ENCODE peak calls at places on chromosomes 16 and 17, in nine cellular contexts. L, T, J, B, O, I, E, W and R are unnamed samples.

GRCh38 chr17:32285770-32286517 is 20.3 kb downstream of the RHBDL3 start:
- DNase-seq in I (no peak), B (no peak), L (no peak), E (no peak), W (no peak), O (no peak), T (no peak), J (no peak), R (no peak)

GRCh38 chr17:40209404-40210093 is 9.6 kb upstream of the WIPF2 start:
- DNase-seq in T (no peak), O (no peak), W (no peak), L (no peak), E (peak), I (no peak), B (no peak), J (peak), R (no peak)

GRCh38 chr17:75635610-75636202 is 2.5 kb downstream of the SMIM5 start:
- DNase-seq in I (peak), E (no peak), J (no peak), B (no peak), O (no peak), T (peak), W (no peak), L (no peak), R (no peak)

GRCh38 chr16:75048051-75048450 is 49.2 kb downstream of the ZNRF1 start:
- DNase-seq in I (no peak), W (no peak), L (no peak), B (no peak), T (no peak), E (no peak), O (no peak), J (peak), R (peak)

GRCh38 chr16:89695086-89695874 is 6.2 kb downstream of the SPATA2L start:
- DNase-seq in L (no peak), O (no peak), I (no peak), T (no peak), E (no peak), J (no peak), W (no peak), B (no peak), R (no peak)

GRCh38 chr17:64984776-64985521 is 65.7 kb upstream of the LRRC37A3 start:
- DNase-seq in W (no peak), O (peak), J (peak), I (no peak), E (peak), L (no peak), B (no peak), T (no peak), R (peak)

GRCh38 chr17:27576429-27577123 is 54.4 kb upstream of the LGALS9 start:
- DNase-seq in J (no peak), E (no peak), O (no peak), L (no peak), I (no peak), W (no peak), T (no peak), B (no peak), R (no peak)

GRCh38 chr16:86509759-86510464 is 415 bp upstream of the FOXF1 start:
- DNase-seq in T (no peak), L (peak), J (peak), I (no peak), B (no peak), O (no peak), E (peak), W (peak), R (peak)

GRCh38 chr17:46764709-46765401 is 53.6 kb downstream of the WNT3 start:
- DNase-seq in J (peak), W (no peak), I (peak), B (no peak), O (no peak), E (peak), L (peak), T (peak), R (peak)

GRCh38 chr17:58693208-58693607 is 806 bp downstream of the RAD51C start:
- DNase-seq in E (peak), L (no peak), B (no peak), W (no peak), T (no peak), J (no peak), O (no peak), I (no peak), R (peak)

DNA sequence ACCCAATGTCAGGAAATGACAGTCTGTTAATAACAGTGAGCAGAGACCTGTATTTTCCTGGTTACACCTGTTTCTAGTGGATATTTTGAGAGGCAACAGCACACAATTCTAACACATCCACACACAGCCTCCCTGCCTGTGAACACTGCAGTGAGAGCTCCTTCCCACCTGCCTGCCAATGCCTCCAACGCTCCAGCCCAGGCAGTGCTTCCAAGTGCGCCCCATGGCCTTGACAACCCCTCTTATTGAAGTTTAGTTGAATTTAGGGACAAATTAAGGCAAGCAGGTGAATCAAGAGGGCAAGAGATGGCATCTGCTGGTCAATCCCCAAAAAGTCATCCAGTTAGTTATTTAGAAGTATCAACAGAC is 4.7 kb upstream of the MXRA7 start:
- DNase-seq in I (no peak), O (no peak), E (no peak), B (no peak), T (no peak), W (no peak), J (no peak), L (no peak), R (no peak)
- H3K4me3 ChIP-seq in I (no peak), O (no peak), E (no peak), B (no peak), T (no peak), W (no peak), J (no peak), L (no peak), R (no peak)

GRCh38 chr16:31073073-31073822 is 792 bp downstream of the ZNF668 start:
- DNase-seq in L (peak), O (peak), W (peak), J (peak), T (peak), E (peak), B (peak), I (peak), R (peak)

GRCh38 chr16:31074814-31075183 is 577 bp downstream of the ZNF646 start:
- DNase-seq in L (no peak), T (no peak), E (no peak), J (no peak), W (no peak), B (no peak), O (no peak), I (no peak), R (peak)

GRCh38 chr16:31073823-31074072 is 292 bp downstream of the ZNF668 start:
- DNase-seq in L (no peak), O (no peak), E (no peak), B (no peak), W (no peak), I (no peak), J (no peak), T (no peak), R (no peak)

GRCh38 chr16:31072540-31073072 is 1.4 kb downstream of the ZNF668 start:
- DNase-seq in I (peak), O (no peak), B (no peak), T (no peak), E (peak), L (no peak), J (peak), W (peak), R (peak)

GRCh38 chr16:31074073-31074813 is at the start of the genes ZNF646 and ZNF668:
- DNase-seq in J (peak), E (peak), B (peak), O (peak), T (peak), L (peak), W (peak), I (peak), R (peak)
- TF ChIP-seq CTCF in J (no peak), E (no peak), B (no peak), O (no peak), T (no peak), L (no peak), W (no peak), I (no peak), R (no peak)

DNA sequence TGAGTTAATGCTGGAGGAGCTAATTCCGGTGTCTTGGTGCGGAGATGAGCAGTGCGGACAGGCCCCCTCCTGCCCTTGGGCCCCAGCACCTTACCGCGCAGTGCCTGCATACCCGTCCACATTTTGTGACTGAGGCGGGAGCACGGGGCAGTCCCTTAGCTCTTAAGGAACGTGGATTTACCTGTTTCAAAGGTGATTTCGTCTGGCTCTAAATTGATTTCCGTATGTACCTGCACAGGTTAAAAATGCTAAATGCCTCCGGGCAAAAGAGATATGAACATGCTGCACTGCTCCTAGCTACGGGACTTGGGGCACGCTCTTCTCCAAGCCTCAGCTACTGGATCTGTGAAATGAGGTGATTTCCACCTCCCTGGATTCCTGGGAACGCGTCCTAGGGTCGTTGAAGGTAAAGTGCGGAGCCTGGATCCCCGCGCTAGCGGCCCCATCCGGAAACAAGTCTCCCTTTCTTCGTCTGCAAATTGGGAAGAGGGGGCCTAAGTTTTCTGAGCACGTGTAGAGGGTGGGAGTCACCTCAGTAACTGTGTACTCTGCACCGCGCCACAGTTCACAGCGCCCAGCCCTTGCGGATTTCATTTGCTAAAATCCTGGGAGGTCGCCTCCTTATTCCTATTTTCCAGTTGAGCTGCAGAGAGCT is 669 bp upstream of the CRISPLD2 start:
- DNase-seq in E (no peak), O (no peak), T (no peak), W (no peak), B (no peak), L (no peak), I (no peak), J (no peak), R (no peak)
- H3K4me3 ChIP-seq in E (peak), O (no peak), T (peak), W (peak), B (peak), L (peak), I (peak), J (no peak), R (peak)

GRCh38 chr17:63435681-63436522 is 10.2 kb downstream of the CYB561 start:
- DNase-seq in W (no peak), J (no peak), O (no peak), T (peak), L (no peak), B (no peak), I (no peak), E (no peak), R (no peak)
- TF ChIP-seq CTCF in W (no peak), J (no peak), O (no peak), T (peak), L (no peak), B (no peak), I (no peak), E (no peak), R (no peak)

GRCh38 chr16:11114366-11115164 is 141.4 kb downstream of the SOCS1 start:
- DNase-seq in I (no peak), E (no peak), O (no peak), B (no peak), T (no peak), J (no peak), L (no peak), W (no peak), R (no peak)
- H3K4me3 ChIP-seq in I (no peak), E (no peak), O (no peak), B (no peak), T (no peak), J (no peak), L (no peak), W (no peak), R (no peak)

GRCh38 chr17:4008082-4008435 is 43.8 kb upstream of the ATP2A3 start:
- DNase-seq in W (no peak), L (no peak), O (no peak), J (no peak), B (no peak), I (no peak), T (no peak), E (no peak), R (no peak)
- TF ChIP-seq CTCF in W (peak), L (no peak), O (no peak), J (peak), B (no peak), I (peak), T (peak), E (no peak), R (no peak)

GRCh38 chr16:87842209-87842869 is 27.0 kb downstream of the SLC7A5 start:
- DNase-seq in J (no peak), W (no peak), L (no peak), B (no peak), E (no peak), I (no peak), O (no peak), T (no peak), R (no peak)
- H3K4me3 ChIP-seq in J (no peak), W (no peak), L (no peak), B (no peak), E (no peak), I (no peak), O (no peak), T (no peak), R (no peak)

GRCh38 chr16:19997264-19997663 is 76.4 kb downstream of the GPR139 start:
- DNase-seq in T (no peak), L (no peak), E (no peak), J (no peak), I (no peak), W (no peak), O (no peak), B (no peak), R (no peak)

GRCh38 chr16:19994771-19995170 is 78.9 kb downstream of the GPR139 start:
- DNase-seq in I (peak), L (no peak), T (no peak), J (peak), B (no peak), W (no peak), E (no peak), O (no peak), R (no peak)

GRCh38 chr16:19991614-19992013 is 82.1 kb downstream of the GPR139 start:
- DNase-seq in J (no peak), L (no peak), W (no peak), I (no peak), E (no peak), T (no peak), O (no peak), B (no peak), R (no peak)
- TF ChIP-seq CTCF in J (no peak), L (no peak), W (no peak), I (no peak), E (no peak), T (no peak), O (no peak), B (no peak), R (no peak)

DNA sequence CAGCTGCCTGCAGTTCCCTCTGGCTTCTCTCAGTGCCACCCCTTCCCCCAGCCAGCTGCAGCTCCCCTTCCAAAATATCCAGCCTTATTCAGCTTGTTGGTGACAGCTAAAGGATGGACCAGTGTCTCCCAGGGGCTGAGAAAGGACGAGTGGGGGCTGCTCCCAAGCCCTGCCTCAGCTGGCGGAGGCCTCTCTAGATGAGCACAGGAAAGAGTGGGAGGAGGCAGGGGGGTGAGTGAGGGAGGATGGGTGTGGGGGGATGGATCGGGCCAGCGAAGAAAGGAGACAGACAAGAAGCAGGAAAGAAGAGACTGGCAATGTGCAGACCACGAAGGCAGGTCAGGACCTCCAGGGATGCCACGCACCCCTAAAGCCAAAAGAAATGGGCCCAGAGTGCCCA is 17.5 kb downstream of the PIPOX start:
- DNase-seq in I (no peak), J (no peak), T (no peak), W (peak), B (no peak), O (no peak), E (no peak), L (no peak), R (no peak)
- H3K4me3 ChIP-seq in I (no peak), J (no peak), T (no peak), W (no peak), B (no peak), O (no peak), E (no peak), L (no peak), R (no peak)